ENCODE peak calls at places on chromosome 5, in seven cellular contexts. J is stimulated activated naive B cell treated with anti-CD40 and anti-IgM and Interleukin-4, amounts not matched to agents 10 μg/mL and 1 μg/mL and 100 μg/mL, for 72 hours; S is activated naive CD8-positive, alpha-beta T cell treated with anti-CD3 and anti-CD28 coated beads, Interleukin-2, amount 10 ng/mL, durations not matched to agents 7 days and 5 days; Q is CD4-positive, CD25-positive, alpha-beta regulatory T cell; P is effector memory CD8-positive, alpha-beta T cell; R is foreskin keratinocyte; H is HepG2. E is an unnamed sample.

GRCh38 chr5:151577566-151577965 is 13.6 kb downstream of the FAT2 start:
- ATAC-seq in J (peak), S (peak), Q (no peak), P (no peak), R (no peak), H (no peak), E (peak)

GRCh38 chr5:373710-374602 is 52.4 kb downstream of the AHRR start:
- ATAC-seq in J (peak), S (peak), Q (peak), P (peak), R (peak), H (no peak), E (peak)

GRCh38 chr5:109570362-109570874 is 119.3 kb upstream of the MAN2A1 start:
- ATAC-seq in J (no peak), S (no peak), Q (no peak), P (no peak), R (no peak), H (no peak), E (no peak)

GRCh38 chr5:154520861-154521453 is 42.9 kb upstream of the HAND1 start:
- ATAC-seq in J (no peak), S (no peak), Q (no peak), P (no peak), R (peak), H (peak), E (no peak)

GRCh38 chr5:66207800-66208561 is 63.9 kb downstream of the SREK1 start:
- ATAC-seq in J (no peak), S (no peak), Q (no peak), P (no peak), R (peak), H (no peak), E (no peak)

GRCh38 chr5:65823174-65823573 is 101.2 kb downstream of the NLN start:
- ATAC-seq in J (no peak), S (no peak), Q (no peak), P (no peak), R (peak), H (no peak), E (no peak)

GRCh38 chr5:132456553-132457361 is 33.8 kb downstream of the IRF1 start:
- ATAC-seq in J (peak), S (peak), Q (peak), P (peak), R (no peak), H (peak), E (peak)

GRCh38 chr5:66694036-66694435 is 97.8 kb downstream of the MAST4 start:
- ATAC-seq in J (no peak), S (no peak), Q (no peak), P (no peak), R (no peak), H (no peak), E (no peak)

GRCh38 chr5:458547-459353 is 15.8 kb downstream of the EXOC3 start:
- ATAC-seq in J (peak), S (peak), Q (peak), P (no peak), R (peak), H (no peak), E (peak)

GRCh38 chr5:158976035-158976434 is 123.7 kb downstream of the EBF1 start:
- ATAC-seq in J (no peak), S (no peak), Q (no peak), P (no peak), R (peak), H (no peak), E (no peak)

GRCh38 chr5:83509535-83509934 is 38.0 kb downstream of the VCAN start:
- ATAC-seq in J (no peak), S (no peak), Q (no peak), P (no peak), R (peak), H (no peak), E (no peak)

GRCh38 chr5:179781846-179782245 is 11.9 kb upstream of the LTC4S start:
- ATAC-seq in J (no peak), S (no peak), Q (no peak), P (no peak), R (no peak), H (peak), E (no peak)

GRCh38 chr5:9544502-9545300 is 1.2 kb downstream of the SEMA5A start:
- ATAC-seq in J (peak), S (no peak), Q (no peak), P (no peak), R (peak), H (peak), E (no peak)

GRCh38 chr5:136802382-136802781 is 437.0 kb upstream of the TRPC7 start:
- ATAC-seq in J (no peak), S (no peak), Q (no peak), P (no peak), R (no peak), H (no peak), E (no peak)

GRCh38 chr5:177568326-177568725 is 14.0 kb upstream of the FAM193B start:
- ATAC-seq in J (no peak), S (no peak), Q (no peak), P (no peak), R (no peak), H (no peak), E (no peak)

GRCh38 chr5:151571270-151572173 is 19.6 kb downstream of the FAT2 start:
- ATAC-seq in J (no peak), S (no peak), Q (no peak), P (no peak), R (peak), H (no peak), E (no peak)

GRCh38 chr5:112221118-112221517 is 198.0 kb downstream of the EPB41L4A start:
- ATAC-seq in J (no peak), S (no peak), Q (no peak), P (no peak), R (no peak), H (no peak), E (no peak)

GRCh38 chr5:139863361-139863760 is 67.8 kb downstream of the PSD2 start:
- ATAC-seq in J (no peak), S (no peak), Q (no peak), P (no peak), R (peak), H (no peak), E (no peak)

GRCh38 chr5:167304834-167305469 is 986.5 kb upstream of the WWC1 start:
- ATAC-seq in J (no peak), S (no peak), Q (no peak), P (no peak), R (no peak), H (no peak), E (no peak)

GRCh38 chr5:106290841-106291240 is 1379.9 kb downstream of the EFNA5 start:
- ATAC-seq in J (no peak), S (no peak), Q (no peak), P (no peak), R (peak), H (no peak), E (no peak)

GRCh38 chr5:143233020-143233419 is 170.5 kb downstream of the NR3C1 start:
- ATAC-seq in J (no peak), S (no peak), Q (no peak), P (no peak), R (no peak), H (no peak), E (no peak)

GRCh38 chr5:40781843-40782409 is 16.2 kb downstream of the PRKAA1 start:
- ATAC-seq in J (no peak), S (no peak), Q (no peak), P (no peak), R (no peak), H (no peak), E (no peak)

GRCh38 chr5:72587909-72588308 is 80.7 kb upstream of the ZNF366 start:
- ATAC-seq in J (no peak), S (no peak), Q (no peak), P (no peak), R (no peak), H (no peak), E (no peak)

GRCh38 chr5:112574566-112574965 is 155.5 kb upstream of the EPB41L4A start:
- ATAC-seq in J (no peak), S (no peak), Q (no peak), P (no peak), R (no peak), H (no peak), E (no peak)

GRCh38 chr5:111060169-111060568 is 11.3 kb upstream of the TSLP start:
- ATAC-seq in J (no peak), S (no peak), Q (no peak), P (no peak), R (no peak), H (no peak), E (no peak)

GRCh38 chr5:168047669-168048111 is 243.8 kb upstream of the WWC1 start:
- ATAC-seq in J (peak), S (no peak), Q (no peak), P (no peak), R (peak), H (peak), E (no peak)

GRCh38 chr5:148922606-148923005 is 96.2 kb downstream of the ADRB2 start:
- ATAC-seq in J (peak), S (no peak), Q (no peak), P (no peak), R (no peak), H (no peak), E (peak)

GRCh38 chr5:129098488-129099183 is 4.1 kb downstream of the ISOC1 start:
- ATAC-seq in J (no peak), S (no peak), Q (no peak), P (no peak), R (no peak), H (no peak), E (no peak)

GRCh38 chr5:107419498-107419897 is 251.2 kb downstream of the EFNA5 start:
- ATAC-seq in J (no peak), S (no peak), Q (no peak), P (no peak), R (no peak), H (no peak), E (no peak)

GRCh38 chr5:169424279-169424955 is 123.5 kb upstream of the SLIT3 start:
- ATAC-seq in J (peak), S (no peak), Q (no peak), P (no peak), R (no peak), H (no peak), E (no peak)

GRCh38 chr5:55440188-55440646 is 94.5 kb downstream of the PLPP1 start:
- ATAC-seq in J (peak), S (no peak), Q (no peak), P (no peak), R (no peak), H (no peak), E (no peak)

GRCh38 chr5:175131432-175131831 is 312.6 kb downstream of the DRD1 start:
- ATAC-seq in J (no peak), S (no peak), Q (no peak), P (no peak), R (no peak), H (no peak), E (no peak)

GRCh38 chr5:68269820-68270219 is 54.3 kb downstream of the PIK3R1 start:
- ATAC-seq in J (no peak), S (no peak), Q (no peak), P (no peak), R (no peak), H (no peak), E (no peak)